ENCODE peak calls at places on chromosomes 6 and 20, in ten cellular contexts. V is naive thymus-derived CD4-positive, alpha-beta T cell; F is trophoblast cell; C is NCI-H1105; I is bronchial epithelial cell; A is transverse colon; Z is WTC11; Q is kidney glomerular epithelial cell; H is chondrocyte; X is hepatic stellate cell. D is an unnamed sample.
A peak's percentile ranks its signal among the peaks of the same experiment; 100 is the strongest.

GRCh38 chr20:19539191-19539590 is 218.9 kb upstream of the RIN2 start:
- DNase-seq in V (no peak), F (no peak), C (no peak), I (no peak), A (no peak), Z (no peak), Q (no peak), H (no peak), X (no peak), D (no peak)

GRCh38 chr6:53257001-53257400 is 91.7 kb downstream of the ELOVL5 start:
- DNase-seq in V (no peak), F (no peak), C (no peak), I (no peak), A (no peak), Z (no peak), Q (no peak), H (no peak), X (no peak), D (no peak)

GRCh38 chr6:56101141-56101553 is 146.2 kb downstream of the COL21A1 start:
- DNase-seq in V (no peak), F (peak; percentile 10), C (no peak), I (peak; percentile 98), A (no peak), Z (no peak), Q (peak; percentile 94), H (no peak), X (peak; percentile 18), D (peak; percentile 65)

GRCh38 chr20:62378215-62378614 is 8.7 kb upstream of the RPS21 start:
- DNase-seq in V (no peak), F (peak; percentile 97), C (no peak), I (peak; percentile 96), A (no peak), Z (no peak), Q (peak; percentile 44), H (no peak), X (no peak), D (no peak)

GRCh38 chr6:7295916-7296315 is 17.1 kb downstream of the SSR1 start:
- DNase-seq in V (no peak), F (no peak), C (no peak), I (no peak), A (no peak), Z (no peak), Q (no peak), H (no peak), X (no peak), D (no peak)

GRCh38 chr6:92667843-92668242 is 751.5 kb downstream of the EPHA7 start:
- DNase-seq in V (no peak), F (peak; percentile 1), C (no peak), I (no peak), A (no peak), Z (no peak), Q (no peak), H (no peak), X (no peak), D (no peak)

GRCh38 chr6:13526718-13527668 is 39.6 kb upstream of the GFOD1 start:
- DNase-seq in V (peak; percentile 43), F (no peak), C (peak; percentile 54), I (peak; percentile 56), A (peak; percentile 57), Z (no peak), Q (no peak), H (no peak), X (no peak), D (no peak)

GRCh38 chr6:130796313-130796905 is 30.8 kb upstream of the SMLR1 start:
- DNase-seq in V (no peak), F (no peak), C (peak; percentile 21), I (peak; percentile 7), A (no peak), Z (no peak), Q (peak; percentile 47), H (no peak), X (peak; percentile 66), D (peak; percentile 63)

GRCh38 chr20:46715292-46715756 is 5.9 kb downstream of the SLC2A10 start:
- DNase-seq in V (no peak), F (no peak), C (no peak), I (peak; percentile 34), A (peak; percentile 49), Z (peak; percentile 56), Q (no peak), H (no peak), X (peak; percentile 74), D (no peak)

D was measured in smooth muscle cell of the brain vasculature.